ENCODE peak calls at places on chromosomes 7 and 10, in eight cellular contexts. Y, G, X, U, M, K, W and L are unnamed samples.

GRCh38 chr7:6183006-6183405 is 89.4 kb downstream of the CYTH3 start:
- DNase-seq in Y (no peak), G (no peak), X (no peak), U (no peak), M (no peak), K (no peak), W (no peak), L (no peak)

GRCh38 chr10:7525314-7526016 is 114.6 kb upstream of the SFMBT2 start:
- DNase-seq in Y (peak), G (no peak), X (peak), U (peak), M (no peak), K (peak), W (peak), L (peak)

GRCh38 chr10:96858038-96858705 is 26.1 kb downstream of the LCOR start:
- DNase-seq in Y (no peak), G (no peak), X (no peak), U (no peak), M (no peak), K (no peak), W (no peak), L (no peak)

GRCh38 chr10:61478621-61479312 is 25.6 kb upstream of the TMEM26 start:
- DNase-seq in Y (no peak), G (no peak), X (no peak), U (no peak), M (no peak), K (no peak), W (no peak), L (no peak)

GRCh38 chr10:48242160-48242904 is 32.2 kb downstream of the FRMPD2 start:
- DNase-seq in Y (no peak), G (no peak), X (no peak), U (no peak), M (no peak), K (no peak), W (no peak), L (no peak)

GRCh38 chr7:116417593-116418345 is 81.8 kb upstream of the CAV2 start:
- DNase-seq in Y (no peak), G (no peak), X (no peak), U (no peak), M (no peak), K (no peak), W (no peak), L (no peak)

GRCh38 chr7:617614-618538 is 98.2 kb upstream of the PDGFA start:
- DNase-seq in Y (no peak), G (no peak), X (no peak), U (no peak), M (peak), K (no peak), W (no peak), L (no peak)

GRCh38 chr7:130758429-130759056 is 24.5 kb upstream of the KLF14 start:
- DNase-seq in Y (peak), G (no peak), X (no peak), U (peak), M (no peak), K (peak), W (no peak), L (peak)

GRCh38 chr10:3764626-3765375 is 20.2 kb downstream of the KLF6 start:
- DNase-seq in Y (no peak), G (no peak), X (no peak), U (peak), M (no peak), K (no peak), W (no peak), L (peak)

GRCh38 chr10:74766501-74766900 is 59.9 kb upstream of the KAT6B start:
- DNase-seq in Y (no peak), G (no peak), X (no peak), U (no peak), M (no peak), K (no peak), W (no peak), L (no peak)

GRCh38 chr10:88702848-88703597 is 3.0 kb upstream of the LIPK start:
- DNase-seq in Y (no peak), G (no peak), X (no peak), U (no peak), M (no peak), K (no peak), W (no peak), L (no peak)

GRCh38 chr10:3206516-3207157 is 34.1 kb upstream of the PITRM1 start:
- DNase-seq in Y (no peak), G (no peak), X (no peak), U (no peak), M (no peak), K (no peak), W (no peak), L (no peak)

GRCh38 chr10:129744134-129744895 is 219.8 kb downstream of the EBF3 start:
- DNase-seq in Y (no peak), G (peak), X (no peak), U (no peak), M (no peak), K (no peak), W (peak), L (no peak)

GRCh38 chr10:6174201-6174874 is 28.4 kb upstream of the PFKFB3 start:
- DNase-seq in Y (no peak), G (no peak), X (no peak), U (no peak), M (no peak), K (no peak), W (no peak), L (no peak)

GRCh38 chr10:6173203-6173602 is 29.5 kb upstream of the PFKFB3 start:
- DNase-seq in Y (peak), G (no peak), X (no peak), U (no peak), M (no peak), K (no peak), W (no peak), L (peak)

GRCh38 chr10:6175329-6176055 is 27.2 kb upstream of the PFKFB3 start:
- DNase-seq in Y (no peak), G (no peak), X (no peak), U (no peak), M (no peak), K (no peak), W (no peak), L (no peak)

GRCh38 chr10:6170638-6171037 is 32.1 kb upstream of the PFKFB3 start:
- DNase-seq in Y (no peak), G (no peak), X (no peak), U (no peak), M (no peak), K (no peak), W (peak), L (no peak)

GRCh38 chr10:6171891-6172354 is 30.8 kb upstream of the PFKFB3 start:
- DNase-seq in Y (no peak), G (peak), X (no peak), U (no peak), M (peak), K (peak), W (peak), L (peak)
- TF ChIP-seq CTCF in Y (no peak), G (no peak), X (no peak), U (no peak), M (no peak), K (no peak), W (no peak), L (no peak)

GRCh38 chr7:22219739-22220493 is 137.0 kb downstream of the RAPGEF5 start:
- DNase-seq in Y (no peak), G (no peak), X (no peak), U (no peak), M (no peak), K (no peak), W (no peak), L (no peak)

GRCh38 chr7:22216309-22216708 is 140.6 kb downstream of the RAPGEF5 start:
- DNase-seq in Y (no peak), G (no peak), X (no peak), U (no peak), M (no peak), K (no peak), W (no peak), L (no peak)

GRCh38 chr7:22220947-22221346 is 136.0 kb downstream of the RAPGEF5 start:
- DNase-seq in Y (no peak), G (no peak), X (no peak), U (no peak), M (no peak), K (no peak), W (no peak), L (no peak)

GRCh38 chr7:22216832-22217475 is 140.0 kb downstream of the RAPGEF5 start:
- DNase-seq in Y (no peak), G (no peak), X (no peak), U (no peak), M (no peak), K (no peak), W (no peak), L (no peak)

GRCh38 chr7:22219036-22219435 is 137.9 kb downstream of the RAPGEF5 start:
- DNase-seq in Y (no peak), G (no peak), X (no peak), U (no peak), M (no peak), K (no peak), W (peak), L (no peak)
- H3K4me3 ChIP-seq in Y (no peak), G (peak), X (no peak), U (no peak), M (peak), K (no peak), W (peak), L (no peak)

DNA sequence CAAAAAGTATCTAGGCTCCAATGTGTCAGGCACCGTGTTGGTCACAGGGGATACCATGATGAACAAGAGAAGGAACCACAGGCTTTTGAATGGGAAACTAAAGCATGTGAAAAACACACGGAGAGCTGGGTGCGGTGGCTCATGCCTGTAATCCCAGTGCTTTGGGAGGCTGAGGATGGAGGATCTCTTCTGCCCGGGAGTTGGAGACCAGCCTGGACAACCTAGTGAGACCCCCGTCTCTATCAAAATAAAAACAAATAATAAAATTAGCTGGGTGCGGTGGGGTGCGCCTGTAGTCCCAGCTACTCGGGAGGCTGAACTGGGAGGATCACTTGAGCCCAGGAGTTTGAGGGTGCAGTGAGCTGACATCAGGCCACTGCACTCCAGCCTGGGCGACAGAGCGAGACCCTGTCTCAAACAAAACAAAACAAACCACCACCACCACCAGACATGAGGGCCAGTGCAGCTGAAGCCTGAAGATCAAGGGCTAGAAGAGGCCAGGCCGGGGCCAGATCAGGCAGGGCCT is 611 bp upstream of the COPS6 start:
- DNase-seq in Y (no peak), G (no peak), X (no peak), U (no peak), M (no peak), K (no peak), W (no peak), L (no peak)
- TF ChIP-seq CTCF in Y (no peak), G (no peak), X (no peak), U (no peak), M (no peak), K (no peak), W (no peak), L (no peak)

GRCh38 chr10:103765168-103765567 is 90.2 kb downstream of the SH3PXD2A start:
- DNase-seq in Y (no peak), G (no peak), X (no peak), U (no peak), M (no peak), K (no peak), W (no peak), L (no peak)

GRCh38 chr10:103767756-103768155 is 87.6 kb downstream of the SH3PXD2A start:
- DNase-seq in Y (no peak), G (no peak), X (no peak), U (no peak), M (no peak), K (no peak), W (no peak), L (no peak)

GRCh38 chr10:103764296-103765088 is 90.9 kb downstream of the SH3PXD2A start:
- DNase-seq in Y (no peak), G (no peak), X (no peak), U (no peak), M (no peak), K (no peak), W (no peak), L (no peak)

GRCh38 chr10:103766751-103767509 is 88.4 kb downstream of the SH3PXD2A start:
- DNase-seq in Y (no peak), G (no peak), X (no peak), U (no peak), M (no peak), K (no peak), W (no peak), L (no peak)

GRCh38 chr10:103765981-103766380 is 89.4 kb downstream of the SH3PXD2A start:
- DNase-seq in Y (no peak), G (no peak), X (no peak), U (peak), M (peak), K (no peak), W (no peak), L (peak)
- H3K4me3 ChIP-seq in Y (no peak), G (no peak), X (no peak), U (no peak), M (no peak), K (no peak), W (no peak), L (no peak)

GRCh38 chr10:83801983-83802382 is 337.3 kb upstream of the GHITM start:
- DNase-seq in Y (no peak), G (no peak), X (no peak), U (no peak), M (no peak), K (no peak), W (no peak), L (no peak)
- TF ChIP-seq CTCF in Y (no peak), G (no peak), X (no peak), U (peak), M (no peak), K (no peak), W (no peak), L (peak)

DNA sequence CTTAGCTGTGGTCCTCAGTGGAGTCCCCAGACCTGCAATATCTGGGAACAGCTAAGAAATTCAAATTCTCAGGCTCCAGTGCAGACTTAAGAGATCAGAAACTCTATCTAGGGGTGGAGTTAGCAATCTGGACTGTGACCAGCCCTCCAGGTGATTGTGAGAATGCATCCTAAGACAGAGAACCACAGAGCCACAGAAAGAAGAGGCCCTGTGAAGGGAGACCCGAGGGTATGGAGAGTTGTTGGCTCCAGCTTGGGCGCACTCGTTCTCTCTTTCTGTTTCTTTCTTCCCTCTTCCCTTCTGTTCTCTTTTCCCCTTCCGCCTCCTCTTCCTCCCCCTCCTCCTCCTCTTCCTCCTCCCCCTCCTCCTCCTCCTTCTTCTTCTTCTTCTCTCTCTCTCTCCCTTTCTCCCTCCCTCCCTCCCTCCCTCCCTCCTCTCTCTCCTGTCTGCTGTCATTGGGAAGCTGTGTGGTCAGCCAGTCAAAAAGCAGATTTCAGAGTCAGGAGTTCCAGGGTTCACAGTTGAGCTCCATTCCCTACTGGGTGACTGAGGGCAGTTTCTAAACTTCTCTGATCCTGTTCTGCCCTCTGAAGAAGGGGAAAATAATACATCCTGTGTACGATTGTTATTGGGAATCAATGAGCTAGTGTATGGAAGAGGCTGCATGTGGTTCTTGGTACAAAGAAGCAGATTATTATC is 62.1 kb upstream of the STEAP1B start:
- DNase-seq in Y (no peak), G (no peak), X (no peak), U (peak), M (no peak), K (no peak), W (no peak), L (peak)
- H3K4me3 ChIP-seq in Y (no peak), G (no peak), X (no peak), U (peak), M (no peak), K (no peak), W (no peak), L (no peak)

GRCh38 chr7:98557538-98558031 is 59.5 kb upstream of the NPTX2 start:
- DNase-seq in Y (no peak), G (no peak), X (no peak), U (no peak), M (no peak), K (no peak), W (no peak), L (no peak)
- TF ChIP-seq CTCF in Y (no peak), G (no peak), X (no peak), U (no peak), M (no peak), K (no peak), W (no peak), L (no peak)

GRCh38 chr7:94906035-94906796 is 1.2 kb upstream of the PPP1R9A start:
- DNase-seq in Y (no peak), G (no peak), X (no peak), U (no peak), M (no peak), K (no peak), W (no peak), L (no peak)

GRCh38 chr7:94908204-94909022 is 1.0 kb downstream of the PPP1R9A start:
- DNase-seq in Y (peak), G (peak), X (peak), U (no peak), M (peak), K (no peak), W (peak), L (no peak)

GRCh38 chr7:94909023-94909466 is 1.7 kb downstream of the PPP1R9A start:
- DNase-seq in Y (no peak), G (no peak), X (no peak), U (no peak), M (no peak), K (no peak), W (no peak), L (no peak)

GRCh38 chr7:94907420-94908203 is at the start of gene PPP1R9A:
- DNase-seq in Y (peak), G (peak), X (peak), U (peak), M (peak), K (no peak), W (peak), L (no peak)

GRCh38 chr7:94907026-94907419 is 371 bp upstream of the PPP1R9A start:
- DNase-seq in Y (no peak), G (no peak), X (no peak), U (no peak), M (no peak), K (no peak), W (no peak), L (no peak)
- H3K4me3 ChIP-seq in Y (peak), G (peak), X (no peak), U (peak), M (peak), K (no peak), W (peak), L (no peak)

DNA sequence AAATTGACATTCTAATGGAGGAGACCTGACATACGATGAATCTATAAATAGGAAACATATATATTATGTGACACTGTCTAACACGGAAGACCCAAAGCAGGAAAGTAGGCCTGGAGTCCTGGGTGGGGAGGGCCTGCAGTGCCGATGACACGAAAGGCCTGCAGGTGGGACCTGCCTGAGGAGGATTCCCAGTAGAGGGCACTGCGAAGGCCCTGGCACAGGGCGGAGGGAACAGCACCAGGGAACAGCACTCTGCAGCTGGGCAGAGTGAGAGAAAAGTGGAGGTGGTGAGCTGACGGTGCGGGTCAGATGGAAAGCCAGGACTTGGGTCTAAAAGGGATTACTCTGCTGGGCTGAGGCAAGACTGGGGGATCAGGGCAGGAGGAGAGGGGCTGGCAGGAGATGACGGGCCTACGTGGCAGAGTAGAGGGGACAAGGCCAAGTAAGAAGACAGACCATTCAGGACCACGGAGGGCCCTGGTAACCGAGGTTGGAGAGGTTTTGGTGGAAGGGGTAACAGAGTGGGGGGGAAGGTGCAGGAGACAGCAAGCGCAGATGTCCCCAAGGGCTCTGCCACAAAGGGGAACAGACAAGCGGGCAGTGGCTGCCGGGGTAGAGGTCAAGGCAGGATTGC is 8.1 kb downstream of the ZNF746 start:
- DNase-seq in Y (no peak), G (no peak), X (no peak), U (no peak), M (no peak), K (no peak), W (no peak), L (no peak)
- TF ChIP-seq CTCF in Y (no peak), G (no peak), X (peak), U (peak), M (no peak), K (no peak), W (no peak), L (no peak)